ENCODE peak calls at places on chromosomes 1 and 21, in eight cellular contexts. R, U, X, J, S, E, Y and T are unnamed samples.

GRCh38 chr1:177310326-177310725 is 139.6 kb downstream of the BRINP2 start:
- DNase-seq in R (no peak), U (no peak), X (no peak), J (no peak), S (no peak), E (no peak), Y (peak; percentile 16), T (no peak)

GRCh38 chr1:177869586-177869985 is 100.3 kb downstream of the SEC16B start:
- DNase-seq in R (no peak), U (no peak), X (no peak), J (no peak), S (no peak), E (no peak), Y (peak; percentile 71), T (no peak)

GRCh38 chr21:15063821-15064575 is 802 bp downstream of the NRIP1 start:
- DNase-seq in R (no peak), U (peak; percentile 54), X (no peak), J (no peak), S (no peak), E (peak; percentile 79), Y (peak; percentile 37), T (peak; percentile 30)

GRCh38 chr1:47555307-47555706 is 117.5 kb downstream of the FOXD2 start:
- DNase-seq in R (no peak), U (peak; percentile 66), X (no peak), J (no peak), S (no peak), E (peak; percentile 52), Y (no peak), T (no peak)

GRCh38 chr1:218250492-218250891 is 34.6 kb upstream of the RRP15 start:
- DNase-seq in R (no peak), U (no peak), X (no peak), J (no peak), S (no peak), E (no peak), Y (no peak), T (no peak)

GRCh38 chr1:109750241-109750882 is 9.5 kb upstream of the GSTM3 start:
- DNase-seq in R (no peak), U (no peak), X (no peak), J (no peak), S (no peak), E (no peak), Y (no peak), T (no peak)

GRCh38 chr1:86195281-86195680 is 38.7 kb upstream of the COL24A1 start:
- DNase-seq in R (no peak), U (no peak), X (no peak), J (no peak), S (no peak), E (peak; percentile 60), Y (no peak), T (no peak)

GRCh38 chr21:42939581-42940413 is 14.4 kb upstream of the ERVH48-1 start:
- DNase-seq in R (peak; percentile 62), U (peak; percentile 62), X (peak; percentile 83), J (no peak), S (no peak), E (peak; percentile 35), Y (peak; percentile 98), T (peak; percentile 1)

GRCh38 chr21:32463367-32463766 is 50.9 kb downstream of the EVA1C start:
- DNase-seq in R (peak; percentile 85), U (no peak), X (no peak), J (no peak), S (no peak), E (no peak), Y (peak; percentile 30), T (no peak)

GRCh38 chr1:160428655-160429054 is 28.3 kb downstream of the VANGL2 start:
- DNase-seq in R (no peak), U (peak; percentile 76), X (no peak), J (peak; percentile 47), S (peak; percentile 19), E (peak; percentile 78), Y (peak; percentile 63), T (peak; percentile 52)

GRCh38 chr21:33402011-33402979 is 918 bp upstream of the IFNGR2 start:
- DNase-seq in R (no peak), U (peak; percentile 49), X (no peak), J (peak; percentile 65), S (no peak), E (peak; percentile 81), Y (peak; percentile 84), T (peak; percentile 70)

GRCh38 chr1:112546076-112546475 is 37.3 kb downstream of the WNT2B start:
- DNase-seq in R (no peak), U (no peak), X (peak; percentile 70), J (no peak), S (no peak), E (no peak), Y (no peak), T (no peak)

GRCh38 chr1:54982739-54983138 is 2.3 kb downstream of the TMEM61 start:
- DNase-seq in R (no peak), U (no peak), X (no peak), J (no peak), S (no peak), E (peak; percentile 35), Y (no peak), T (peak; percentile 12)
- TF ChIP-seq CTCF in R (no peak), U (no peak), X (no peak), J (no peak), S (no peak), E (peak; percentile 58), Y (no peak), T (no peak)

GRCh38 chr1:25697426-25698220 is 81.0 kb downstream of the MAN1C1 start:
- DNase-seq in R (no peak), U (no peak), X (no peak), J (peak; percentile 4), S (no peak), E (peak; percentile 48), Y (peak; percentile 74), T (no peak)
- TF ChIP-seq CTCF in R (no peak), U (no peak), X (no peak), J (no peak), S (no peak), E (peak; percentile 49), Y (peak; percentile 31), T (no peak)

GRCh38 chr1:245436407-245436806 is 281.6 kb downstream of the KIF26B start:
- DNase-seq in R (no peak), U (no peak), X (no peak), J (no peak), S (no peak), E (no peak), Y (no peak), T (no peak)

GRCh38 chr1:245432221-245432620 is 277.4 kb downstream of the KIF26B start:
- DNase-seq in R (no peak), U (no peak), X (no peak), J (no peak), S (no peak), E (no peak), Y (no peak), T (no peak)

GRCh38 chr1:245431706-245432105 is 276.9 kb downstream of the KIF26B start:
- DNase-seq in R (no peak), U (no peak), X (no peak), J (no peak), S (no peak), E (no peak), Y (no peak), T (no peak)

GRCh38 chr1:245437401-245437800 is 282.6 kb downstream of the KIF26B start:
- DNase-seq in R (no peak), U (no peak), X (no peak), J (no peak), S (no peak), E (no peak), Y (no peak), T (no peak)

DNA sequence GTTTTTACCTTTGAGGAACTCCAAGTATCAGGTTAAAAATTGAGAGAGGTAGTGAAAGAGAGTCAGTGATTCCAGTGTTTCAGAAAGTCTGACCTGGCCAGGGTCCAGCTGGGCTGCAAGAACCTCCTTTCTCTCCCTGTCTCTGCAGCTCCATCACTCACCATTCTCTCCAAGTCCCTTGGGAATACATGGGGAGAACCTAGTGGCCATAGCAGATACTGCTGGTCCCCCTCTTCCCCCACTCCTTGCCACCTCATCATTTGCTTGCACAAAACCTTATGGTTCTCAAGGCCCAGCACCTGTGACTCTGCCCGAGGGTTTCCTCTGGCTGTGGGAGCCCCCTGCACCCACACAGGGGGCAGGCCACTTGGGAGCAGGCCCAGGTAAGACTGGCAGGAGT is 279.5 kb downstream of the KIF26B start:
- DNase-seq in R (no peak), U (no peak), X (no peak), J (no peak), S (no peak), E (peak; percentile 66), Y (no peak), T (no peak)
- TF ChIP-seq CTCF in R (no peak), U (no peak), X (no peak), J (no peak), S (no peak), E (peak; percentile 62), Y (no peak), T (no peak)

DNA sequence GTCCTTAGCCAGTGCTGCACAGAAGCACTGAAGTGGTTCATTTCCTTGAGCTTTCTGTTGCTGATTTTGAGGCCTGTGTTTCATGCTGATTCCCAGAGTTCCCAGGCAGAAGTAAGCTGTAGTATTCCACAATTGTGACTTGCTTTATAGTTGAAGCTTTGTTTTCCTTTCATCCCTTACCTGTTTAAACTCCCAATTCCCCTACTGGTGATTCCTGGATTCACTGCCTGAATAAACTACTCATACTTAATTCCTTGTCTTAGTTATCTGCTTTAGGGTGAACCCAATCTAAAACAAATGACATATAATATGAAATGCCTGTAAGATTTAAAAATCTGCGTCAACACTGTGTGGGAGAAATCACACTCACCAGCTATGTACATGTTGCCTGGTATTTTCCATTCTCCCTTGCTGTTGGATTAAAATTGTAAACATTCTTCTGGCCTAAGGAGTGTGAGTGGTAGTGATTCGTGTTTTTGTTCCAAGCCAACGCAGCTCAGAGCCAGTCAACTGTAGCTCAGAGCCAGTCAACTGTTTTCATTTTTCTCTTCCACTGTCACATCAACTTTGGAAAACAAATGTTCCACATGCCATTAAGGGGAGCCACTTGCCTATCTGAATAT is 879.4 kb downstream of the MRPL39 start:
- DNase-seq in R (peak; percentile 45), U (no peak), X (peak; percentile 1), J (no peak), S (no peak), E (no peak), Y (no peak), T (no peak)
- TF ChIP-seq CTCF in R (peak; percentile 8), U (no peak), X (no peak), J (no peak), S (no peak), E (peak; percentile 52), Y (no peak), T (no peak)

GRCh38 chr1:70528591-70529333 is 117.7 kb downstream of the CTH start:
- DNase-seq in R (no peak), U (peak; percentile 49), X (no peak), J (peak; percentile 35), S (no peak), E (peak; percentile 83), Y (peak; percentile 56), T (peak; percentile 38)
- TF ChIP-seq CTCF in R (peak; percentile 77), U (no peak), X (peak; percentile 77), J (peak; percentile 58), S (peak; percentile 40), E (peak; percentile 83), Y (peak; percentile 76), T (peak; percentile 60)